ENCODE peak calls at places on chromosomes 1 and 21, in eight cellular contexts. One of them, this sample, is unnamed.

GRCh38 chr1:45643978-45644377 is 20.1 kb upstream of the CCDC17 start:
- DNase-seq in GM12865: no peak
- DNase-seq in cardiac fibroblast: no peak
- DNase-seq in glutamatergic neuron: no peak
- DNase-seq in Calu3: peak
- DNase-seq in progenitor cell of endocrine pancreas: no peak
- DNase-seq in GM13976: no peak
- DNase-seq in PC-3: peak
- DNase-seq in this sample: no peak

GRCh38 chr1:54384921-54385726 is 21.1 kb downstream of the SSBP3 start:
- DNase-seq in Calu3: no peak
- DNase-seq in glutamatergic neuron: no peak
- DNase-seq in PC-3: no peak
- DNase-seq in cardiac fibroblast: peak
- DNase-seq in GM13976: no peak
- DNase-seq in GM12865: no peak
- DNase-seq in progenitor cell of endocrine pancreas: no peak
- DNase-seq in this sample: no peak

GRCh38 chr21:15121097-15121654 is 56.4 kb upstream of the NRIP1 start:
- DNase-seq in progenitor cell of endocrine pancreas: no peak
- DNase-seq in cardiac fibroblast: no peak
- DNase-seq in GM13976: no peak
- DNase-seq in PC-3: no peak
- DNase-seq in glutamatergic neuron: no peak
- DNase-seq in Calu3: no peak
- DNase-seq in GM12865: no peak
- DNase-seq in this sample: no peak

GRCh38 chr1:34787461-34788420 is 5.1 kb upstream of the GJA4 start:
- DNase-seq in progenitor cell of endocrine pancreas: no peak
- DNase-seq in PC-3: no peak
- DNase-seq in glutamatergic neuron: no peak
- DNase-seq in cardiac fibroblast: peak
- DNase-seq in GM13976: no peak
- DNase-seq in GM12865: peak
- DNase-seq in Calu3: no peak
- DNase-seq in this sample: no peak

GRCh38 chr1:214542275-214543199 is 8.9 kb downstream of the PTPN14 start:
- DNase-seq in GM13976: no peak
- DNase-seq in cardiac fibroblast: no peak
- DNase-seq in Calu3: no peak
- DNase-seq in PC-3: no peak
- DNase-seq in glutamatergic neuron: no peak
- DNase-seq in progenitor cell of endocrine pancreas: no peak
- DNase-seq in GM12865: no peak
- DNase-seq in this sample: no peak

GRCh38 chr1:246510147-246511030 is 3.3 kb upstream of the SMYD3 start:
- DNase-seq in GM12865: no peak
- DNase-seq in Calu3: no peak
- DNase-seq in progenitor cell of endocrine pancreas: no peak
- DNase-seq in PC-3: no peak
- DNase-seq in glutamatergic neuron: no peak
- DNase-seq in cardiac fibroblast: no peak
- DNase-seq in GM13976: no peak
- DNase-seq in this sample: no peak

GRCh38 chr1:228646717-228647522 is 88.4 kb upstream of the RHOU start:
- DNase-seq in GM12865: peak
- DNase-seq in GM13976: peak
- DNase-seq in glutamatergic neuron: peak
- DNase-seq in progenitor cell of endocrine pancreas: no peak
- DNase-seq in PC-3: peak
- DNase-seq in Calu3: no peak
- DNase-seq in cardiac fibroblast: peak
- DNase-seq in this sample: no peak

GRCh38 chr1:150420560-150421265 is 56.8 kb downstream of the RPRD2 start:
- DNase-seq in glutamatergic neuron: no peak
- DNase-seq in Calu3: no peak
- DNase-seq in GM12865: no peak
- DNase-seq in progenitor cell of endocrine pancreas: no peak
- DNase-seq in cardiac fibroblast: peak
- DNase-seq in GM13976: no peak
- DNase-seq in PC-3: peak
- DNase-seq in this sample: no peak

GRCh38 chr21:45899317-45900033 is 82.1 kb upstream of the COL6A1 start:
- DNase-seq in Calu3: no peak
- DNase-seq in progenitor cell of endocrine pancreas: no peak
- DNase-seq in PC-3: no peak
- DNase-seq in GM13976: no peak
- DNase-seq in cardiac fibroblast: no peak
- DNase-seq in glutamatergic neuron: no peak
- DNase-seq in GM12865: no peak
- DNase-seq in this sample: no peak

GRCh38 chr21:45895778-45896370 is 85.7 kb upstream of the COL6A1 start:
- DNase-seq in PC-3: no peak
- DNase-seq in Calu3: no peak
- DNase-seq in progenitor cell of endocrine pancreas: no peak
- DNase-seq in glutamatergic neuron: no peak
- DNase-seq in GM13976: no peak
- DNase-seq in GM12865: no peak
- DNase-seq in cardiac fibroblast: no peak
- DNase-seq in this sample: no peak

GRCh38 chr21:45898028-45898350 is 83.6 kb upstream of the COL6A1 start:
- DNase-seq in cardiac fibroblast: no peak
- DNase-seq in glutamatergic neuron: no peak
- DNase-seq in PC-3: no peak
- DNase-seq in Calu3: no peak
- DNase-seq in GM12865: no peak
- DNase-seq in progenitor cell of endocrine pancreas: no peak
- DNase-seq in GM13976: no peak
- DNase-seq in this sample: no peak

GRCh38 chr21:45898781-45899180 is 82.8 kb upstream of the COL6A1 start:
- DNase-seq in GM13976: no peak
- DNase-seq in glutamatergic neuron: no peak
- DNase-seq in PC-3: no peak
- DNase-seq in Calu3: no peak
- DNase-seq in cardiac fibroblast: no peak
- DNase-seq in progenitor cell of endocrine pancreas: no peak
- DNase-seq in GM12865: no peak
- DNase-seq in this sample: no peak

DNA sequence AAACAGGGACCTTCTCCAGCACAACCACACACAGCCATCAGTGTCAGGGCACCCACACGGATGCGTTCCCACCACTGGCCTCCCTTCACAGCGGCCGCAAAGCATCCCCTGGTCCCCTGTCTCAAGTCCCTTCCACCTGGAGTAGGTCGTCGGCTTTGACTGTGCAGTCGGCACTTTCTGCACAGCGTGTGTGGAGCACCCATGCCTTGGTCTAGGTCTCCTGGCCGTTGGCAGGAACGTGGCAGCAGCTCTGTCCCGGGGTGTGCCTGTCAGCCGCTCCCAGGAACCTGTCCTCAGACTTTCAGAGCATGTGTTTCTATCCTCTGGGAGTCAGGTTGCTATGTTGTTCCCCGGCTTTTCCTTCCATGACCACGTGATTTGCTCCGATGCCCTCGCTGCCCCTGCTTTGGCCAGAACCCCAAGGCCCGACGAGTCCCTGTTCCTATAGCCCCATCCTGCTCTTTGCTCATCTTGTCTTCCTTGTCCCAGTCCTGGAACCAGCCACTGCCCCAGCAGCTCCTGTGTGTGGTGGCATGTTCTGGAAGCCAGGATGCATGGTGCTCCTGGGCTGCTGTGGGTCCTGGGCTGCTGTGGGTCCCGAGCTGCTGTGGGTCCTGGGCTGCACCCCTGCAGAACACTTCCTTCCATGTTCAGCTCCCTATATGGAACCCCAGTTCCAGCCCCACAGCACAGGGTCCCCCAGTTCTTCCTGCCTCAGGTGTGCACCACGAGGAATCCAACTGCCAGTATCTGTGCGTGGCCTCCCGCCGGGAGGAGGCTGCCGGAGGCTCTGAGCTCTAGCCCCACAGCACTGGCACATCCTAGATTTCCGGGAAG is 84.2 kb upstream of the COL6A1 start:
- DNase-seq in glutamatergic neuron: no peak
- DNase-seq in GM12865: no peak
- DNase-seq in progenitor cell of endocrine pancreas: no peak
- DNase-seq in cardiac fibroblast: no peak
- DNase-seq in GM13976: no peak
- DNase-seq in Calu3: no peak
- DNase-seq in PC-3: no peak
- DNase-seq in this sample: no peak
- TF ChIP-seq CTCF in glutamatergic neuron: no peak
- TF ChIP-seq CTCF in GM12865: no peak
- TF ChIP-seq CTCF in progenitor cell of endocrine pancreas: no peak
- TF ChIP-seq CTCF in cardiac fibroblast: no peak
- TF ChIP-seq CTCF in GM13976: no peak
- TF ChIP-seq CTCF in Calu3: no peak
- TF ChIP-seq CTCF in PC-3: no peak
- TF ChIP-seq CTCF in this sample: no peak

DNA sequence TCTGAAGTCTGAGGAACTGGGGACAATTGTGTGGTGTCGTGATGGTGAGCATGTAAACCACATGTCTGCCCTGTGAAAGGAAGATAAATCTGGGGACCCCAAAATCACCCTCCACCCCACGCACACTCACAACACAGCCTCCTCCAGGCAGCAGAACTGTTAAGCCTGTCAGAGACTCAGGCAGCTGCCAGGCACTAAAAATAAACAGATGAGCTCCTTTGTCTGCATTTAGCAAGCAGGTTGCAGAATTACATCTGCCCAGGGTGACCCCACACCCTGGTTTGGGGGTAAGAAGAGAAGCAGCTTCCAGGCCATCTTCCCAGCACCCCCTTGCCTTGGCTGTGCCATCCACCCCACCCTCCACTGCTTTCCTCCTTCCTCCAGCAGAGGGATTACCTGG is 119.1 kb upstream of the RUNX3 start:
- DNase-seq in cardiac fibroblast: no peak
- DNase-seq in PC-3: no peak
- DNase-seq in GM12865: no peak
- DNase-seq in GM13976: no peak
- DNase-seq in glutamatergic neuron: no peak
- DNase-seq in Calu3: no peak
- DNase-seq in progenitor cell of endocrine pancreas: no peak
- DNase-seq in this sample: no peak
- TF ChIP-seq CTCF in cardiac fibroblast: no peak
- TF ChIP-seq CTCF in PC-3: no peak
- TF ChIP-seq CTCF in GM12865: no peak
- TF ChIP-seq CTCF in GM13976: no peak
- TF ChIP-seq CTCF in glutamatergic neuron: no peak
- TF ChIP-seq CTCF in Calu3: no peak
- TF ChIP-seq CTCF in progenitor cell of endocrine pancreas: no peak
- TF ChIP-seq CTCF in this sample: no peak

DNA sequence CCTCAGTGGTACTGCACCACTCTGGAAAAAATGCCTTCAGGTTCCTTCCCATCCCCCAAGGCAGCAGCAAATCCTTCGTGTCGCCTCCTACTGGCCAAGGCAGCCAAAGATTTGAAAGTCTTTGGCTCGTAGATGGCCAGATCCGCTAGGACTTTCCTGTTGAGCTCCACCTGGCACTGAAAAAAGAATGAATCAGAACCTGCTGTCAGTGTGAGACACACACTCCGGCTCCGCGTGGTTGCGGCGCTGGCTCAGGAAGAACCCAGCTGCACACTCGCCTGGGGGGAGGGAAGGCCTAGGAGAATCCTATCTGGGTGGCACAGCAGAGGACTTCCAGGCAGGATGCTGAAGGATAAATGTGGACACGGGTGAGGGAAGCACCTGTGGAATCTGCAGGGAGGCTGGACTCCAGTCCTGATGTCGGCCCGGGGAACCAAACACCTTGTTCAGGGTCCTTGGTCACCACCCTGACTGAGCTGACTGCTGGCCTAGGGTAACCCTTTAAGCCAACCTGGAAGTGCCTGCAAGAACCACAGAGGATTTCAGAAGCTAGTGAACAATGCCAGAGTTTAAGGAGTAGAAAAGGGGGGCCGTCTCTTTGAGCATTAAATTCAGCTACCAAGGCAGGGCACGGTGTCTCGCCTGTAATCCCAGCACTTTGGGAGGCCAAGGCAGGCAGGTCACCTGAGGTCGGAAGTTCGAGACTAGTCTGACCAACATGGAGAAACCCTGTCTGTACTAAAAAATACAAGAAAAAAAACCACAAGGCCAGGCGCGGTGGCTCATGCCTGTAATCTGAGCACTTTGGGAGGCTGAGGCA is 3.2 kb upstream of the CCNL2 start:
- DNase-seq in cardiac fibroblast: peak
- DNase-seq in glutamatergic neuron: peak
- DNase-seq in progenitor cell of endocrine pancreas: no peak
- DNase-seq in Calu3: peak
- DNase-seq in PC-3: peak
- DNase-seq in GM13976: peak
- DNase-seq in GM12865: peak
- DNase-seq in this sample: no peak
- TF ChIP-seq CTCF in cardiac fibroblast: peak
- TF ChIP-seq CTCF in glutamatergic neuron: peak
- TF ChIP-seq CTCF in progenitor cell of endocrine pancreas: peak
- TF ChIP-seq CTCF in Calu3: no peak
- TF ChIP-seq CTCF in PC-3: peak
- TF ChIP-seq CTCF in GM13976: peak
- TF ChIP-seq CTCF in GM12865: peak
- TF ChIP-seq CTCF in this sample: peak

GRCh38 chr1:24393892-24394291 is 19.7 kb downstream of the STPG1 start:
- DNase-seq in progenitor cell of endocrine pancreas: no peak
- DNase-seq in glutamatergic neuron: no peak
- DNase-seq in Calu3: no peak
- DNase-seq in GM13976: no peak
- DNase-seq in PC-3: peak
- DNase-seq in cardiac fibroblast: peak
- DNase-seq in GM12865: no peak
- DNase-seq in this sample: no peak

GRCh38 chr1:24390924-24391782 is 22.4 kb downstream of the STPG1 start:
- DNase-seq in PC-3: peak
- DNase-seq in Calu3: peak
- DNase-seq in cardiac fibroblast: peak
- DNase-seq in progenitor cell of endocrine pancreas: peak
- DNase-seq in GM13976: peak
- DNase-seq in glutamatergic neuron: peak
- DNase-seq in GM12865: peak
- DNase-seq in this sample: no peak

GRCh38 chr1:24391882-24392603 is 21.5 kb downstream of the STPG1 start:
- DNase-seq in glutamatergic neuron: peak
- DNase-seq in GM12865: peak
- DNase-seq in GM13976: peak
- DNase-seq in PC-3: peak
- DNase-seq in cardiac fibroblast: peak
- DNase-seq in progenitor cell of endocrine pancreas: peak
- DNase-seq in Calu3: peak
- DNase-seq in this sample: no peak

GRCh38 chr1:24392982-24393645 is 20.5 kb downstream of the STPG1 start:
- DNase-seq in GM13976: no peak
- DNase-seq in GM12865: peak
- DNase-seq in PC-3: no peak
- DNase-seq in progenitor cell of endocrine pancreas: no peak
- DNase-seq in glutamatergic neuron: no peak
- DNase-seq in Calu3: no peak
- DNase-seq in cardiac fibroblast: no peak
- DNase-seq in this sample: no peak

DNA sequence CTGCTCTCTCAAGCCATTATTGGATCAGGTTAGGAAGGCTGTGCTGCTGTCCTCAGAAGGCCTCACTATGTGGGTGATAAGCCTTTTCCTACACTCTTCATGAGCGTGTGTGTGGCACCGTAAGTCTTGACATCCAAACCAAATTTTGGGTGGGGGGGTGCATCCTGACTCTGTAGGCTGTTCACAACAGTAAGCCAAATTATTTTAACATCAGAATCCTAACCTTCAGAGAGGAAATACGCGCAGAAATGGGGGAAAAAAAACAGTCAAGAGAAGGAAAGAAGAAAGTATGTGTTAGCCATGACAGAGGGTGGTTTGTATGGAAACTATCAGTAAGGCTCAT is 21.0 kb downstream of the STPG1 start:
- DNase-seq in Calu3: no peak
- DNase-seq in PC-3: no peak
- DNase-seq in GM13976: no peak
- DNase-seq in cardiac fibroblast: no peak
- DNase-seq in progenitor cell of endocrine pancreas: no peak
- DNase-seq in glutamatergic neuron: no peak
- DNase-seq in GM12865: no peak
- DNase-seq in this sample: no peak
- TF ChIP-seq CTCF in Calu3: no peak
- TF ChIP-seq CTCF in PC-3: peak
- TF ChIP-seq CTCF in GM13976: no peak
- TF ChIP-seq CTCF in cardiac fibroblast: no peak
- TF ChIP-seq CTCF in progenitor cell of endocrine pancreas: no peak
- TF ChIP-seq CTCF in glutamatergic neuron: peak
- TF ChIP-seq CTCF in GM12865: no peak
- TF ChIP-seq CTCF in this sample: no peak